ENCODE peak calls at places on chromosomes 12 and 14, in five cellular contexts. K is K562, R is Peyer's patch, W is tibial nerve, Z is hepatocyte. O is an unnamed sample.

GRCh38 chr12:1360812-1361211 is 233.6 kb downstream of the FBXL14 start:
- DNase-seq in R (no peak), Z (no peak), W (no peak), K (no peak), O (peak; percentile 73)

GRCh38 chr14:48890333-48890732 is 695.8 kb downstream of the RPS29 start:
- DNase-seq in R (no peak), K (no peak), W (no peak), Z (no peak), O (no peak)

GRCh38 chr14:23384364-23385080 is 7.7 kb downstream of the CMTM5 start:
- DNase-seq in R (no peak), Z (no peak), W (no peak), K (no peak), O (no peak)

GRCh38 chr12:47986832-47987231 is 17.4 kb downstream of the COL2A1 start:
- DNase-seq in R (no peak), W (no peak), Z (no peak), K (no peak), O (no peak)

GRCh38 chr12:94722664-94723063 is 72.3 kb upstream of the TMCC3 start:
- DNase-seq in W (no peak), R (no peak), Z (no peak), K (no peak), O (no peak)

GRCh38 chr12:29545102-29545467 is 47.6 kb upstream of the OVCH1 start:
- DNase-seq in K (no peak), W (no peak), R (no peak), Z (no peak), O (no peak)

GRCh38 chr12:104911942-104912341 is 46.1 kb downstream of the SLC41A2 start:
- DNase-seq in W (no peak), Z (no peak), K (no peak), R (no peak), O (no peak)

GRCh38 chr12:114403044-114403689 is 2.8 kb downstream of the TBX5 start:
- DNase-seq in W (no peak), Z (peak; percentile 50), K (no peak), R (no peak), O (no peak)

GRCh38 chr12:39824505-39825198 is 205.0 kb upstream of the ABCD2 start:
- DNase-seq in W (no peak), Z (no peak), R (no peak), K (no peak), O (no peak)

GRCh38 chr12:130223767-130224244 is 61.5 kb downstream of the FZD10 start:
- DNase-seq in W (no peak), K (no peak), R (no peak), Z (no peak), O (no peak)

GRCh38 chr14:22099942-22100763 is 426.5 kb upstream of the OR4E1 start:
- DNase-seq in W (peak; percentile 83), Z (peak; percentile 89), R (no peak), K (no peak), O (peak; percentile 74)

GRCh38 chr14:73295198-73295796 is 58.0 kb downstream of the PAPLN start:
- DNase-seq in Z (peak; percentile 65), K (peak; percentile 10), W (peak; percentile 55), R (no peak), O (peak; percentile 14)

GRCh38 chr12:124531281-124531745 is 36.1 kb downstream of the NCOR2 start:
- DNase-seq in R (no peak), W (no peak), K (no peak), Z (no peak), O (no peak)

GRCh38 chr12:93348568-93349435 is 28.9 kb upstream of the NUDT4 start:
- DNase-seq in W (no peak), R (no peak), K (no peak), Z (no peak), O (no peak)

GRCh38 chr12:53115112-53115890 is 12.0 kb downstream of the SOAT2 start:
- DNase-seq in Z (no peak), K (peak; percentile 85), R (no peak), W (no peak), O (no peak)

GRCh38 chr12:53118771-53119300 is 15.6 kb downstream of the SOAT2 start:
- DNase-seq in W (no peak), R (no peak), Z (peak; percentile 23), K (no peak), O (no peak)

GRCh38 chr12:53113307-53113706 is 10.0 kb downstream of the SOAT2 start:
- DNase-seq in K (no peak), R (no peak), Z (no peak), W (no peak), O (no peak)

GRCh38 chr12:53113951-53114350 is 10.7 kb downstream of the SOAT2 start:
- DNase-seq in W (no peak), K (no peak), R (no peak), Z (no peak), O (no peak)

GRCh38 chr12:53115891-53116675 is 12.8 kb downstream of the SOAT2 start:
- DNase-seq in R (no peak), Z (no peak), K (no peak), W (no peak), O (no peak)
- H3K27ac ChIP-seq in R (no peak overlapping the region), Z (no peak overlapping the region), K (no peak overlapping the region), W (no peak overlapping the region), O (no peak overlapping the region)

GRCh38 chr12:117100251-117100650 is 1.0 kb upstream of the TESC start:
- DNase-seq in R (no peak), K (peak; percentile 54), Z (peak; percentile 24), W (no peak), O (no peak)
- H3K36me3 ChIP-seq in R (no peaks in the 10 kb centered on the region), K (no peaks in the 10 kb centered on the region), Z (no peaks in the 10 kb centered on the region), W (no peaks in the 10 kb centered on the region), O (no peaks in the 10 kb centered on the region)

GRCh38 chr12:57272337-57273151 is 21.6 kb upstream of the STAC3 start:
- DNase-seq in W (no peak), K (no peak), Z (no peak), R (no peak), O (no peak)

GRCh38 chr12:57278465-57279453 is 27.8 kb upstream of the STAC3 start:
- DNase-seq in R (no peak), K (no peak), W (no peak), Z (no peak), O (no peak)

GRCh38 chr12:57280234-57281062 is 29.5 kb upstream of the STAC3 start:
- DNase-seq in Z (peak; percentile 88), K (peak; percentile 68), W (no peak), R (peak; percentile 66), O (peak; percentile 96)

GRCh38 chr12:57273516-57273915 is 22.5 kb upstream of the STAC3 start:
- DNase-seq in Z (no peak), K (no peak), R (no peak), W (no peak), O (no peak)

DNA sequence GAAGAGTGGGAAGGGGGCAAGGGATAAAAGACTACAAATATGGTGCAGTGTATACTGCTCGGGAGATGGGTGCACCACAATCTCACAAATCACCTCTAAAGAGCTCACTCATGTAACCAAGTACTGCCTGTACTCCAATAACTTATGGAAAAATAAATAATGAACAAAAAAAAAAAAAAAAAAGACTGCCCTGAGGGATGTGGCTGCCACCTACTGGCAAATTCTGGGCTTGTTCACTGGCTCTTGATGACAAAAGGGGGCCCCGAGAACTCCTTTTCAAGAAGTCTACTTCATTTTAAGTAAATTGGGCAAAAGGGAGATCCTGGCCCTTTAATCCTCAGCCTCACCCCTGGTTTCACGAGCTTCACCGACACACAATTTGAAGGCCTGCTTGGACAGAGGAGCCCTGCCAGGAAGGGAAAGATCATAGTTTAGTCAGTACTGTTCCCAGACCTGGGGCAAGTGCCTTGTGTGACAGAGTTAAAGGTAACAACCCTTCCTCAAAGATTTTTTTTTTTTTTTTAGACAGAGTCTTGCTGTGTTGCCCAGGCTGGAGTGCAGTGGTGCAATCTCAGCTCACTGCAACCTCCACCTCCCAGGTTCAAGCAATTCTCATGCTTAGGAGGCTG is 26.1 kb upstream of the STAC3 start:
- DNase-seq in R (no peak), Z (peak; percentile 40), K (peak; percentile 41), W (no peak), O (peak; percentile 37)
- TF ChIP-seq CTCF in R (no peak), Z (peak; percentile 41), K (peak; percentile 71), W (no peak), O (peak; percentile 74)

GRCh38 chr12:123056709-123057108 is 76.2 kb downstream of the ARL6IP4 start:
- DNase-seq in Z (no peak), R (no peak), K (no peak), W (no peak), O (no peak)

GRCh38 chr12:123057505-123058265 is 77.2 kb downstream of the ARL6IP4 start:
- DNase-seq in K (no peak), W (no peak), Z (no peak), R (no peak), O (no peak)

GRCh38 chr12:123054371-123054770 is 73.9 kb downstream of the ARL6IP4 start:
- DNase-seq in K (no peak), Z (no peak), W (no peak), R (no peak), O (no peak)

GRCh38 chr12:123055281-123055766 is 74.8 kb downstream of the ARL6IP4 start:
- DNase-seq in W (no peak), Z (no peak), K (no peak), R (no peak), O (no peak)

DNA sequence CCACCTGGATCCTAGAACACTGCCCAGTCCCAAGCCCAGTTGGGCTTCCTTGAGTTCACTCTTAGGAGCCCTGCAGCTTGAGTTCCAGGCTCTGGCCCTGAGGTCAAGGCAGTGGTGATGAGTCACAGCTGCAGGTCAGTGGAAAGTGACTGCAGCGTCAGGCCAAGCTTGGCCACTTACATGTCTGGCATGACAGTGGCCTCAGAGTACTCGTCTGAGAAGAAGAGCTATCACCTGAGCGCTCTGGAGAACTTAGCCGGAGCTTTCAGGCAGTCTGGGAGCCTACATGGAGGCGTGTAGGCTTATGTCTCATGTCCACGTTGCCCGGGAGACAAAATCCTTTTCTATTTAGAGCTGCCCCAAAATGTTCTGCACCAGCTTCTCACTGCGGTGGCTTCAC is 75.6 kb downstream of the ARL6IP4 start:
- DNase-seq in K (peak; percentile 56), R (no peak), Z (no peak), W (no peak), O (peak; percentile 16)
- H3K27ac ChIP-seq in K (no peak overlapping the region), R (no peak overlapping the region), Z (no peak overlapping the region), W (no peak overlapping the region), O (no peak overlapping the region)

GRCh38 chr14:91358654-91359210 is 58.9 kb downstream of the CCDC88C start:
- DNase-seq in W (no peak), R (no peak), K (no peak), Z (no peak), O (no peak)

GRCh38 chr14:91354979-91355685 is 62.5 kb downstream of the CCDC88C start:
- DNase-seq in Z (no peak), K (peak; percentile 31), R (no peak), W (no peak), O (no peak)

GRCh38 chr14:91357731-91358319 is 59.8 kb downstream of the CCDC88C start:
- DNase-seq in K (no peak), R (no peak), Z (no peak), W (no peak), O (no peak)

GRCh38 chr14:91356218-91356763 is 61.3 kb downstream of the CCDC88C start:
- DNase-seq in Z (no peak), K (no peak), W (no peak), R (no peak), O (no peak)

DNA sequence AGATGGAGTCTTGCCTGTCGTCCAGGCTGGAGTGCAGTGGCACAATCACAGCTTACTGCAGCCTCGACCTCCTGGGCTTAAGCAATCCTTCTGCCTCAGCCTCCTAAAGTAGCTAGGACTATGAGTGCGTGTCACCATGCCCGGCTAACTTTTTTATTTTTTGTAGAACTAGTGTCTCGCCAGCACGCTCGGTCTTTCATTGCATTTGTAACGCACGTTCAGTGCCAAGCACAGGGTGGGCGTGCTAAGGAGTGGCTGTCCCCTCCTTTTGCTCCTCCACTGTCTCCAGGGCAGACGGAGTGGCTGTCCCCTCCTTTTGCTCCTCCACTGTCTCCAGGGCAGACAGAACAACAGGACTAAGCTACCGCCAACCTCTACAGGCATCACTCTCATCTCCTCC is 60.3 kb downstream of the CCDC88C start:
- DNase-seq in R (no peak), W (no peak), Z (no peak), K (no peak), O (no peak)
- H3K36me3 ChIP-seq in R (peaks cover 5% of the 10 kb centered on the region), W (no peaks in the 10 kb centered on the region), Z (no peaks in the 10 kb centered on the region), K (peaks cover 6% of the 10 kb centered on the region), O (no peaks in the 10 kb centered on the region)

GRCh38 chr12:31590730-31591307 is at the start of gene DENND5B:
- DNase-seq in Z (peak; percentile 94), W (peak; percentile 58), R (peak; percentile 69), K (peak; percentile 80), O (peak; percentile 44)
- TF ChIP-seq CTCF in Z (no peak), W (no peak), R (no peak), K (no peak), O (no peak)

O was measured in brain microvascular endothelial cell.